ENCODE peak calls at places on chromosomes 1 and 21, in nine cellular contexts. L, T, K, M, I, Y, X, W and J are unnamed samples. For H3K27me3 and H3K4me1, the result is how much of the 10 kb centered on the place peaks cover.

GRCh38 chr21:17438642-17439041 is 74.2 kb upstream of the CXADR start:
- DNase-seq in L (no peak), X (no peak), K (no peak), M (no peak), T (no peak), Y (no peak), W (no peak), I (no peak), J (no peak)

GRCh38 chr1:208278638-208279037 is 34.5 kb upstream of the PLXNA2 start:
- DNase-seq in L (no peak), I (no peak), K (no peak), Y (no peak), T (no peak), W (no peak), X (no peak), M (no peak), J (no peak)

GRCh38 chr21:35048183-35048601 is 910 bp downstream of the RUNX1 start:
- DNase-seq in T (peak), I (no peak), X (no peak), M (peak), W (no peak), Y (no peak), L (no peak), K (no peak), J (no peak)

GRCh38 chr1:12300706-12301105 is 70.9 kb downstream of the VPS13D start:
- DNase-seq in T (no peak), W (no peak), X (no peak), I (no peak), Y (no peak), M (no peak), L (no peak), K (no peak), J (no peak)

GRCh38 chr1:78126506-78126905 is 80.7 kb downstream of the GIPC2 start:
- DNase-seq in L (no peak), I (no peak), K (no peak), M (no peak), W (no peak), X (no peak), Y (no peak), T (peak), J (no peak)

GRCh38 chr1:203461717-203462116 is 13.9 kb upstream of the PRELP start:
- DNase-seq in M (no peak), K (no peak), X (no peak), Y (no peak), W (no peak), L (no peak), T (no peak), I (no peak), J (no peak)

GRCh38 chr1:161086457-161086856 is 2.9 kb downstream of the NECTIN4 start:
- DNase-seq in I (no peak), T (no peak), W (no peak), Y (no peak), M (no peak), K (no peak), X (no peak), L (peak), J (no peak)

GRCh38 chr1:42841440-42842147 is 4.8 kb upstream of the ZNF691 start:
- DNase-seq in L (no peak), Y (no peak), T (no peak), I (no peak), W (no peak), K (no peak), X (no peak), M (no peak), J (no peak)

GRCh38 chr1:11842154-11843041 is 5.2 kb downstream of the NPPA start:
- DNase-seq in K (no peak), X (peak), M (no peak), I (peak), T (no peak), Y (no peak), W (peak), L (no peak), J (no peak)

GRCh38 chr1:239091537-239091936 is 294.8 kb upstream of the CHRM3 start:
- DNase-seq in T (no peak), X (no peak), M (no peak), Y (no peak), W (no peak), K (no peak), I (no peak), L (peak), J (no peak)

GRCh38 chr1:37317870-37318431 is 156.4 kb upstream of the ZC3H12A start:
- DNase-seq in W (no peak), Y (no peak), K (no peak), T (no peak), M (no peak), L (no peak), I (no peak), X (no peak), J (no peak)

GRCh38 chr1:156118175-156118868 is 3.8 kb downstream of the LMNA start:
- DNase-seq in W (peak), L (peak), Y (peak), K (no peak), T (peak), X (no peak), I (peak), M (peak), J (no peak)

GRCh38 chr1:24055681-24056080 is 56.3 kb downstream of the MYOM3 start:
- DNase-seq in K (no peak), M (peak), L (no peak), I (no peak), X (no peak), W (no peak), Y (no peak), T (no peak), J (no peak)

GRCh38 chr1:7847599-7847998 is 5.3 kb downstream of the UTS2 start:
- DNase-seq in T (peak), Y (no peak), L (no peak), M (no peak), X (peak), W (no peak), K (no peak), I (no peak), J (no peak)

GRCh38 chr1:9202240-9202870 is 32.2 kb upstream of the H6PD start:
- DNase-seq in T (peak), Y (no peak), I (no peak), W (no peak), L (no peak), M (no peak), K (no peak), X (no peak), J (no peak)

GRCh38 chr1:236748471-236748870 is 46.6 kb upstream of the MTR start:
- DNase-seq in Y (no peak), M (no peak), W (no peak), K (no peak), T (peak), L (no peak), I (no peak), X (no peak), J (no peak)

GRCh38 chr1:15848929-15849774 is 1.6 kb downstream of the SPEN start:
- DNase-seq in Y (peak), X (peak), K (peak), M (peak), I (peak), L (peak), W (peak), T (peak), J (peak)

GRCh38 chr1:22731924-22732522 is 21.4 kb downstream of the EPHB2 start:
- DNase-seq in X (peak), K (no peak), L (peak), M (no peak), W (no peak), I (no peak), Y (no peak), T (peak), J (no peak)

GRCh38 chr1:50458507-50458906 is 35.3 kb upstream of the DMRTA2 start:
- DNase-seq in Y (no peak), M (no peak), K (no peak), W (no peak), T (no peak), X (no peak), L (no peak), I (no peak), J (no peak)

GRCh38 chr1:43706598-43707190 is 642 bp upstream of the ST3GAL3 start:
- DNase-seq in W (no peak), T (peak), M (no peak), Y (peak), L (peak), X (no peak), K (no peak), I (no peak), J (no peak)

GRCh38 chr1:224067621-224068457 is 46.1 kb upstream of the FBXO28 start:
- DNase-seq in Y (no peak), L (no peak), T (peak), I (no peak), X (peak), K (no peak), M (no peak), W (no peak), J (no peak)

GRCh38 chr1:201295861-201296260 is 12.6 kb downstream of the PKP1 start:
- DNase-seq in Y (no peak), I (no peak), W (no peak), K (no peak), M (no peak), X (peak), L (peak), T (peak), J (no peak)

GRCh38 chr1:147214842-147215539 is 10.1 kb downstream of the FMO5 start:
- DNase-seq in I (no peak), T (no peak), L (no peak), X (no peak), M (no peak), K (no peak), Y (no peak), W (no peak), J (no peak)

GRCh38 chr1:8351693-8352470 is 34.0 kb downstream of the SLC45A1 start:
- DNase-seq in T (peak), L (peak), M (peak), I (no peak), K (no peak), W (no peak), X (no peak), Y (no peak), J (no peak)

GRCh38 chr1:18542351-18542750 is 61.6 kb downstream of the KLHDC7A start:
- DNase-seq in L (no peak), I (no peak), M (no peak), X (no peak), Y (no peak), K (no peak), T (no peak), W (no peak), J (no peak)

GRCh38 chr21:45200596-45201296 is 86.9 kb downstream of the POFUT2 start:
- DNase-seq in M (no peak), K (no peak), T (no peak), I (no peak), W (no peak), Y (no peak), L (no peak), X (no peak), J (no peak)

GRCh38 chr1:244163861-244164562 is 112.9 kb downstream of the ZBTB18 start:
- DNase-seq in T (peak), W (peak), I (peak), L (no peak), K (no peak), M (no peak), X (peak), Y (no peak), J (no peak)

GRCh38 chr1:2025491-2025981 is 6.4 kb downstream of the GABRD start:
- DNase-seq in T (no peak), L (no peak), Y (no peak), I (peak), K (no peak), X (no peak), M (no peak), W (peak), J (no peak)

GRCh38 chr1:222817529-222817928 is 2.7 kb downstream of the DISP1 start:
- DNase-seq in X (peak), L (peak), M (no peak), K (no peak), I (no peak), Y (no peak), W (no peak), T (peak), J (no peak)

GRCh38 chr1:200323856-200324400 is 85.9 kb downstream of the ZNF281 start:
- DNase-seq in X (peak), L (no peak), K (no peak), I (no peak), W (no peak), M (no peak), T (peak), Y (no peak), J (no peak)

GRCh38 chr1:175797576-175797975 is 54.2 kb upstream of the TNR start:
- DNase-seq in W (no peak), M (no peak), L (no peak), Y (no peak), X (no peak), I (no peak), K (no peak), T (no peak), J (no peak)
- H3K27me3 ChIP-seq in W (under half), M (under half), L (under half), Y (under half), X (under half), I (under half), K (under half), T (under half), J (under half)

GRCh38 chr1:26723013-26723991 is 27.5 kb downstream of the ARID1A start:
- DNase-seq in I (peak), L (peak), X (peak), M (peak), W (peak), K (peak), T (peak), Y (peak), J (peak)
- H3K4me1 ChIP-seq in I (half or more), L (under half), X (under half), M (under half), W (half or more), K (half or more), T (half or more), Y (half or more), J (half or more)

GRCh38 chr1:221089273-221089672 is 210.0 kb downstream of the HLX start:
- DNase-seq in Y (no peak), L (no peak), T (peak), I (no peak), X (peak), K (no peak), W (no peak), M (no peak), J (no peak)

GRCh38 chr1:221089803-221090202 is 210.6 kb downstream of the HLX start:
- DNase-seq in T (no peak), L (no peak), I (no peak), K (no peak), X (no peak), W (no peak), M (no peak), Y (no peak), J (no peak)

GRCh38 chr1:221083902-221084301 is 204.7 kb downstream of the HLX start:
- DNase-seq in T (no peak), Y (no peak), L (no peak), I (no peak), W (no peak), K (no peak), M (no peak), X (no peak), J (no peak)

GRCh38 chr1:221087919-221088318 is 208.7 kb downstream of the HLX start:
- DNase-seq in Y (no peak), X (peak), W (no peak), I (no peak), K (no peak), T (peak), M (no peak), L (no peak), J (no peak)

GRCh38 chr1:221085712-221086111 is 206.5 kb downstream of the HLX start:
- DNase-seq in T (no peak), W (no peak), I (no peak), M (no peak), K (no peak), L (no peak), Y (no peak), X (no peak), J (no peak)
- H3K4me3 ChIP-seq in T (no peak), W (no peak), I (no peak), M (no peak), K (no peak), L (no peak), Y (no peak), X (no peak), J (no peak)

GRCh38 chr1:226552061-226552460 is 3.5 kb downstream of the STUM start:
- DNase-seq in I (no peak), X (no peak), T (no peak), K (no peak), M (no peak), W (no peak), Y (no peak), L (no peak), J (no peak)
- H3K27me3 ChIP-seq in I (under half), X (half or more), T (half or more), K (under half), M (under half), W (under half), Y (under half), L (under half), J (under half)

DNA sequence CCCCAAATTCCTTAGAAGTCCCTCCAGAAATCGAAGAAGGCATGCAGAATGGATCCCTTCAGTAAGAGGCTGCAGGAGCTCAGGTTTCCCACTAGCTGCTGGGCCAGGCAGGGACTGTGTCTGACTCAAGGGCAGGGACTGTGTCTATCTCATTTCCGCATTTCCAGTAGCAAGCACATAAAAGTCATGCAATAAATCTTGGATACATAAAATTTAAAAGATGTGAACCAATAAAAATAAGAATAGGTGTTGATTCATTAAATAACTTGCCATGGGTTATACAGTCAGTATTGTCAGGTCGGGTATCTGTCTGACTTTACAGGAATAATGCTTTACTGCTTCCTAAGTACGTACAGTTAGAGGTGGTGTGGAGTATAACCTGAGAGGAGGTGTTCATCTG is 15.2 kb downstream of the PM20D1 start:
- DNase-seq in Y (no peak), I (no peak), K (no peak), L (no peak), M (no peak), W (no peak), X (no peak), T (no peak), J (no peak)
- H3K4me1 ChIP-seq in Y (under half), I (under half), K (under half), L (under half), M (under half), W (under half), X (under half), T (under half), J (under half)

DNA sequence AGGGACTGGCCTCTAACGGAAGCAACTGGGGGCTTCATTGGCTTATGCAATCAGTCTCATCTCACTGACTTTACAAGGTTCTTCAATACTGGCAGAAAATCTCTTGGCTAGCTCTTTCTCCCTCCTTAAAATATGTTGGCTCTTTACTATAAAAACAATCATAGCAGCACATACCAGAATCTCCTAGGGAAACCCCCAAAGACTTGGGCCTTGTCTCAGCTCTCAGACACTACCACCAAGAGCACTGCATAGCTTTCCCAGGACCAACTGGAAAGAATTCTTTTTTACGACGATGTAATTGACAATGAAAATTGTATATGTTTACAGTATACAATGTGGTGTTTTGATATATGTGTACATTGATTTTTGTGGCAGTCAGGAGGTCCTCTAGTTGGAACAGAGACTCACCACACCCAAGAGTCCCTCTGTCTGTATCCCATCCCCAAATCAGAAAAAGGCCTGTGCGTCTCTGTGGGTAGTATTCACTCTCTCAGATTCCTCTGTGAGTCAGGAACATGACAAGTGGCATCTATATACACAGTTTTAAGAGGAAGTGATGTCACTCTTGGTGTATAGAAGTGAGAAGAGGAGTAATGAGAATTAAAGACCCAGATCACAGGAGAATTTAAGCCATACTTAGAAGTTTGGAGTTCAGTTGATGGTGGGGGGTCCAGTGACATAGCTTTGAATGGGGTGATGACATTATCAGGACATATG is 21.1 kb downstream of the SMAP2 start:
- DNase-seq in X (peak), T (peak), K (no peak), I (no peak), L (no peak), Y (no peak), W (no peak), M (no peak), J (peak)
- H3K4me3 ChIP-seq in X (no peak), T (no peak), K (peak), I (no peak), L (no peak), Y (no peak), W (no peak), M (no peak), J (peak)

GRCh38 chr1:184973308-184974085 is 811 bp downstream of the NIBAN1 start:
- DNase-seq in L (peak), X (peak), K (peak), Y (peak), M (peak), I (peak), T (peak), W (peak), J (peak)

GRCh38 chr1:184974086-184974836 is at the start of gene NIBAN1:
- DNase-seq in I (peak), K (peak), T (peak), L (peak), X (peak), Y (peak), M (peak), W (peak), J (peak)

GRCh38 chr1:184972281-184973055 is 1.8 kb downstream of the NIBAN1 start:
- DNase-seq in W (no peak), L (peak), I (no peak), K (no peak), T (peak), Y (no peak), X (peak), M (no peak), J (no peak)

GRCh38 chr1:184970691-184971161 is 3.6 kb downstream of the NIBAN1 start:
- DNase-seq in I (no peak), T (peak), W (no peak), X (peak), Y (no peak), K (no peak), M (no peak), L (no peak), J (no peak)

GRCh38 chr1:184971522-184972265 is 2.6 kb downstream of the NIBAN1 start:
- DNase-seq in M (no peak), K (no peak), X (no peak), T (peak), W (no peak), I (no peak), Y (no peak), L (no peak), J (no peak)
- H3K27me3 ChIP-seq in M (under half), K (under half), X (under half), T (under half), W (under half), I (under half), Y (under half), L (under half), J (under half)

GRCh38 chr1:3841491-3841890 is 15.5 kb downstream of the CEP104 start:
- DNase-seq in X (no peak), T (no peak), K (no peak), Y (no peak), M (peak), I (no peak), W (no peak), L (no peak), J (no peak)
- H3K4me1 ChIP-seq in X (under half), T (under half), K (under half), Y (under half), M (under half), I (under half), W (under half), L (under half), J (under half)

GRCh38 chr1:231053493-231054162 is 13.6 kb upstream of the FAM89A start:
- DNase-seq in T (no peak), K (no peak), M (peak), W (peak), X (peak), L (peak), I (peak), Y (peak), J (no peak)
- H3K4me3 ChIP-seq in T (peak), K (no peak), M (no peak), W (peak), X (no peak), L (no peak), I (peak), Y (no peak), J (no peak)